ENCODE peak calls at places on chromosome 17, in eight cellular contexts. N is NCI-H82; R is heart right ventricle; C is posterior vena cava; V is activated effector memory CD4-positive, alpha-beta T cell treated with anti-CD3 and anti-CD28 coated beads, Interleukin-2, amount 50 U/mL, for 16 hours; D is globus pallidus; Q is hippocampal formation; L is HuH-7. T is an unnamed sample.

GRCh38 chr17:57954421-57955182 is 610 bp downstream of the CUEDC1 start:
- DNase-seq in D (peak; percentile 74), Q (peak; percentile 65), L (peak; percentile 79), C (peak; percentile 92), R (peak; percentile 88), V (peak; percentile 54), N (peak; percentile 94), T (no peak)

GRCh38 chr17:1180958-1181768 is 1.4 kb upstream of the ABR start:
- DNase-seq in L (no peak), V (no peak), Q (no peak), C (no peak), R (no peak), N (peak; percentile 85), D (no peak), T (peak; percentile 52)

GRCh38 chr17:8740486-8740885 is 4.2 kb downstream of the CCDC42 start:
- DNase-seq in V (peak; percentile 81), Q (no peak), R (no peak), D (no peak), N (peak; percentile 30), L (no peak), C (no peak), T (no peak)

GRCh38 chr17:77129568-77130301 is 11.0 kb upstream of the SEC14L1 start:
- DNase-seq in L (no peak), V (no peak), N (no peak), D (no peak), R (no peak), Q (peak; percentile 33), C (no peak), T (no peak)

GRCh38 chr17:29299031-29299430 is 5.1 kb upstream of the NUFIP2 start:
- DNase-seq in C (no peak), Q (no peak), R (no peak), V (no peak), D (no peak), N (no peak), L (no peak), T (no peak)

GRCh38 chr17:32158870-32159585 is 16.7 kb downstream of the RHOT1 start:
- DNase-seq in D (peak; percentile 69), R (peak; percentile 30), N (no peak), Q (peak; percentile 19), C (no peak), V (no peak), L (no peak), T (no peak)

GRCh38 chr17:73644145-73645049 is at the start of gene SDK2:
- DNase-seq in V (no peak), C (peak; percentile 78), Q (no peak), N (peak; percentile 63), R (no peak), D (no peak), L (no peak), T (no peak)

GRCh38 chr17:70319516-70319915 is 150.2 kb downstream of the KCNJ2 start:
- DNase-seq in Q (no peak), V (no peak), N (peak; percentile 46), D (no peak), R (no peak), C (no peak), L (no peak), T (no peak)

GRCh38 chr17:57440522-57441269 is 184.4 kb downstream of the MSI2 start:
- DNase-seq in D (peak; percentile 87), Q (peak; percentile 51), R (peak; percentile 72), N (peak; percentile 77), V (peak; percentile 90), L (peak; percentile 73), C (peak; percentile 87), T (no peak)

GRCh38 chr17:72587773-72588511 is 467.1 kb downstream of the SOX9 start:
- DNase-seq in C (peak; percentile 47), R (no peak), D (no peak), L (no peak), Q (no peak), V (no peak), N (no peak), T (no peak)

GRCh38 chr17:57445051-57445450 is 188.7 kb downstream of the MSI2 start:
- DNase-seq in D (no peak), R (no peak), Q (no peak), N (no peak), L (no peak), C (peak; percentile 7), V (no peak), T (no peak)

GRCh38 chr17:31318298-31319190 is 2.9 kb downstream of the EVI2A start:
- DNase-seq in N (no peak), D (peak; percentile 94), V (peak; percentile 84), R (peak; percentile 30), Q (peak; percentile 87), L (no peak), C (peak; percentile 84), T (no peak)

GRCh38 chr17:56742601-56743000 is 91.1 kb downstream of the C17orf67 start:
- DNase-seq in Q (no peak), D (no peak), R (no peak), C (no peak), V (no peak), L (no peak), N (peak; percentile 17), T (no peak)

GRCh38 chr17:18141210-18141803 is 32.8 kb downstream of the MYO15A start:
- DNase-seq in V (no peak), L (peak; percentile 54), D (peak; percentile 68), R (no peak), N (peak; percentile 84), Q (peak; percentile 59), C (no peak), T (no peak)

GRCh38 chr17:17055286-17056166 is 13.3 kb downstream of the MPRIP start:
- DNase-seq in R (no peak), Q (no peak), N (peak; percentile 23), D (no peak), V (peak; percentile 44), L (no peak), C (peak; percentile 78), T (no peak)

GRCh38 chr17:6959700-6960099 is 36.1 kb upstream of the ALOX12 start:
- DNase-seq in N (no peak), D (no peak), V (no peak), C (no peak), Q (no peak), L (no peak), R (no peak), T (no peak)

GRCh38 chr17:39175695-39176093 is 9.7 kb upstream of the ARL5C start:
- DNase-seq in D (no peak), N (no peak), L (no peak), V (no peak), Q (no peak), C (no peak), R (no peak), T (no peak)

GRCh38 chr17:73027130-73027741 is 65.3 kb downstream of the SLC39A11 start:
- DNase-seq in L (no peak), R (no peak), D (no peak), V (no peak), Q (no peak), C (peak; percentile 56), N (peak; percentile 22), T (no peak)

GRCh38 chr17:45161288-45162021 is at the start of gene HEXIM2:
- DNase-seq in V (peak; percentile 99), R (peak; percentile 96), Q (peak; percentile 99), L (peak; percentile 96), D (peak; percentile 100), C (peak; percentile 99), N (peak; percentile 100), T (peak; percentile 87)

GRCh38 chr17:78879679-78880186 is 23.3 kb downstream of the CEP295NL start:
- DNase-seq in V (no peak), Q (no peak), R (peak; percentile 80), C (peak; percentile 95), D (no peak), L (no peak), N (no peak), T (no peak)

T was measured in GM19239.